ENCODE peak calls at places on chromosomes 6 and 20, in four cellular contexts. One of them, this sample, is unnamed.

GRCh38 chr20:22106308-22106938 is 401.0 kb downstream of the PAX1 start:
- DNase-seq in GM13976: no peak
- DNase-seq in CD8-positive, alpha-beta T cell: no peak
- DNase-seq in foreskin fibroblast: no peak
- DNase-seq in this sample: no peak

GRCh38 chr6:43223175-43223574 is 6.1 kb downstream of the DNPH1 start:
- DNase-seq in GM13976: no peak
- DNase-seq in CD8-positive, alpha-beta T cell: no peak
- DNase-seq in foreskin fibroblast: no peak
- DNase-seq in this sample: no peak

GRCh38 chr20:61776491-61776890 is 289.2 kb downstream of the TAF4 start:
- DNase-seq in GM13976: no peak
- DNase-seq in CD8-positive, alpha-beta T cell: no peak
- DNase-seq in foreskin fibroblast: no peak
- DNase-seq in this sample: no peak

GRCh38 chr6:134437376-134437775 is 119.5 kb upstream of the SGK1 start:
- DNase-seq in GM13976: peak; percentile 36
- DNase-seq in CD8-positive, alpha-beta T cell: no peak
- DNase-seq in foreskin fibroblast: no peak
- DNase-seq in this sample: peak; percentile 40

GRCh38 chr20:63404129-63405085 is 43.3 kb upstream of the CHRNA4 start:
- DNase-seq in GM13976: no peak
- DNase-seq in CD8-positive, alpha-beta T cell: no peak
- DNase-seq in foreskin fibroblast: no peak
- DNase-seq in this sample: no peak

GRCh38 chr6:7106752-7107577 is 796 bp upstream of the RREB1 start:
- DNase-seq in GM13976: peak; percentile 76
- DNase-seq in CD8-positive, alpha-beta T cell: peak; percentile 48
- DNase-seq in foreskin fibroblast: peak; percentile 19
- DNase-seq in this sample: peak; percentile 75

GRCh38 chr6:36759177-36759757 is 61.6 kb downstream of the RAB44 start:
- DNase-seq in GM13976: peak; percentile 90
- DNase-seq in CD8-positive, alpha-beta T cell: peak; percentile 77
- DNase-seq in foreskin fibroblast: peak; percentile 59
- DNase-seq in this sample: peak; percentile 85

GRCh38 chr6:140346461-140346860 is 972.0 kb upstream of the CITED2 start:
- DNase-seq in GM13976: no peak
- DNase-seq in CD8-positive, alpha-beta T cell: no peak
- DNase-seq in foreskin fibroblast: peak; percentile 84
- DNase-seq in this sample: no peak

GRCh38 chr6:26273673-26274595 is 91.1 kb upstream of the BTN3A2 start:
- DNase-seq in GM13976: no peak
- DNase-seq in CD8-positive, alpha-beta T cell: no peak
- DNase-seq in foreskin fibroblast: no peak
- DNase-seq in this sample: no peak

GRCh38 chr6:3377536-3378397 is 79.1 kb downstream of the SLC22A23 start:
- DNase-seq in GM13976: no peak
- DNase-seq in CD8-positive, alpha-beta T cell: no peak
- DNase-seq in foreskin fibroblast: no peak
- DNase-seq in this sample: no peak

GRCh38 chr6:13813011-13813410 is 1.3 kb downstream of the MCUR1 start:
- DNase-seq in GM13976: no peak
- DNase-seq in CD8-positive, alpha-beta T cell: no peak
- DNase-seq in foreskin fibroblast: no peak
- DNase-seq in this sample: no peak

GRCh38 chr20:45415822-45416637 is at the start of gene PIGT:
- DNase-seq in GM13976: peak; percentile 91
- DNase-seq in CD8-positive, alpha-beta T cell: peak; percentile 84
- DNase-seq in foreskin fibroblast: peak; percentile 69
- DNase-seq in this sample: peak; percentile 91

GRCh38 chr20:23161968-23162696 is 76.0 kb upstream of the CD93 start:
- DNase-seq in GM13976: no peak
- DNase-seq in CD8-positive, alpha-beta T cell: no peak
- DNase-seq in foreskin fibroblast: peak; percentile 57
- DNase-seq in this sample: no peak

GRCh38 chr6:118468682-118469465 is 79.2 kb upstream of the PLN start:
- DNase-seq in GM13976: no peak
- DNase-seq in CD8-positive, alpha-beta T cell: no peak
- DNase-seq in foreskin fibroblast: peak; percentile 4
- DNase-seq in this sample: no peak

GRCh38 chr20:49750611-49751396 is 37.1 kb upstream of the B4GALT5 start:
- DNase-seq in GM13976: peak; percentile 49
- DNase-seq in CD8-positive, alpha-beta T cell: no peak
- DNase-seq in foreskin fibroblast: no peak
- DNase-seq in this sample: peak; percentile 59

GRCh38 chr20:11140359-11140758 is 466.6 kb upstream of the JAG1 start:
- DNase-seq in GM13976: no peak
- DNase-seq in CD8-positive, alpha-beta T cell: no peak
- DNase-seq in foreskin fibroblast: peak; percentile 70
- DNase-seq in this sample: no peak

GRCh38 chr20:61508301-61508700 is 256.2 kb downstream of the CDH4 start:
- DNase-seq in GM13976: no peak
- DNase-seq in CD8-positive, alpha-beta T cell: no peak
- DNase-seq in foreskin fibroblast: no peak
- DNase-seq in this sample: no peak

DNA sequence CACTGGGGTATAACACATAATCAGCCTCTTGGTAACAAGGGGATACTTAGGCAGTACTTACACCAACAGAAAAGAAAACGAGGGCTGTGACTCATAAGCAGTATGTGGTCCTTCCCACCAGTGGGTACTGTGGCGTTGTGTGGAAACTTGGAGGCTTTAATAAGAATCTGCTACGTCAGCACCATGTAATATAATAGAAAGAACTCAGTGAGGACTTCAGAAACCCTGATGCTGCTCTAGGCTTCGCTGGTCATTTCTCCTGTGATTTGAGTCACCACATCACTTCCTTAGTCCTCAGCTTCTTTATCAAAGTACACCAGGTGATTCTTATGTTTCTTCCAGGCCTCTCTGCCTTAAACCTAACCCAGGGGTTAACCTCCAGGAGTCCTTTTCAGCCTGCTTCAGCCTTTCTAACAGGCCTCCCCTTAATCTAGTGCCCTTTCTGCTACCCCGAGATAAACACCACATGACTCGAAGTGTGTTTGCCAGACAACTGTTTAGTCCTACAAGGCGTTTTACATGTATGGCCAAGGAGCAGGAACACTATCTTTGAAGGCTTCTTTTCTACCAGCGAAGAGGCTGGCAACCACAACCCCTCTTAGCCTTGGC is 68.5 kb downstream of the FYN start:
- DNase-seq in GM13976: peak; percentile 34
- DNase-seq in CD8-positive, alpha-beta T cell: peak; percentile 50
- DNase-seq in foreskin fibroblast: peak; percentile 70
- DNase-seq in this sample: peak; percentile 43
- TF ChIP-seq CTCF in GM13976: peak; percentile 14
- TF ChIP-seq CTCF in CD8-positive, alpha-beta T cell: peak; percentile 53
- TF ChIP-seq CTCF in foreskin fibroblast: no peak
- TF ChIP-seq CTCF in this sample: no peak

GRCh38 chr6:73798592-73798991 is 102.6 kb downstream of the CD109 start:
- DNase-seq in GM13976: peak; percentile 57
- DNase-seq in CD8-positive, alpha-beta T cell: no peak
- DNase-seq in foreskin fibroblast: peak; percentile 88
- DNase-seq in this sample: peak; percentile 58
- TF ChIP-seq CTCF in GM13976: peak; percentile 16
- TF ChIP-seq CTCF in CD8-positive, alpha-beta T cell: no peak
- TF ChIP-seq CTCF in foreskin fibroblast: peak; percentile 66
- TF ChIP-seq CTCF in this sample: no peak

GRCh38 chr6:32196682-32197616 is 4.5 kb upstream of the GPSM3 start:
- DNase-seq in GM13976: peak; percentile 63
- DNase-seq in CD8-positive, alpha-beta T cell: no peak
- DNase-seq in foreskin fibroblast: no peak
- DNase-seq in this sample: peak; percentile 49
- TF ChIP-seq CTCF in GM13976: no peak
- TF ChIP-seq CTCF in CD8-positive, alpha-beta T cell: no peak
- TF ChIP-seq CTCF in foreskin fibroblast: no peak
- TF ChIP-seq CTCF in this sample: no peak

GRCh38 chr6:39280247-39280731 is 33.9 kb downstream of the KCNK17 start:
- DNase-seq in GM13976: no peak
- DNase-seq in CD8-positive, alpha-beta T cell: no peak
- DNase-seq in foreskin fibroblast: peak; percentile 7
- DNase-seq in this sample: no peak

GRCh38 chr6:39276379-39276995 is 37.7 kb downstream of the KCNK17 start:
- DNase-seq in GM13976: no peak
- DNase-seq in CD8-positive, alpha-beta T cell: no peak
- DNase-seq in foreskin fibroblast: no peak
- DNase-seq in this sample: no peak

GRCh38 chr6:39281312-39281980 is 32.8 kb downstream of the KCNK17 start:
- DNase-seq in GM13976: no peak
- DNase-seq in CD8-positive, alpha-beta T cell: no peak
- DNase-seq in foreskin fibroblast: no peak
- DNase-seq in this sample: no peak

GRCh38 chr6:39274903-39275302 is 39.3 kb downstream of the KCNK17 start:
- DNase-seq in GM13976: no peak
- DNase-seq in CD8-positive, alpha-beta T cell: no peak
- DNase-seq in foreskin fibroblast: no peak
- DNase-seq in this sample: no peak

GRCh38 chr6:39279539-39279938 is 34.7 kb downstream of the KCNK17 start:
- DNase-seq in GM13976: no peak
- DNase-seq in CD8-positive, alpha-beta T cell: no peak
- DNase-seq in foreskin fibroblast: no peak
- DNase-seq in this sample: no peak
- TF ChIP-seq CTCF in GM13976: no peak
- TF ChIP-seq CTCF in CD8-positive, alpha-beta T cell: no peak
- TF ChIP-seq CTCF in foreskin fibroblast: no peak
- TF ChIP-seq CTCF in this sample: no peak

GRCh38 chr6:124947821-124948451 is 14.3 kb upstream of the RNF217 start:
- DNase-seq in GM13976: no peak
- DNase-seq in CD8-positive, alpha-beta T cell: no peak
- DNase-seq in foreskin fibroblast: no peak
- DNase-seq in this sample: no peak
- TF ChIP-seq CTCF in GM13976: no peak
- TF ChIP-seq CTCF in CD8-positive, alpha-beta T cell: no peak
- TF ChIP-seq CTCF in foreskin fibroblast: no peak
- TF ChIP-seq CTCF in this sample: no peak